ENCODE peak calls at places on chromosome 7, in seven cellular contexts. Q is fibroblast of lung, Z is heart right ventricle, D is left lung, H is brain microvascular endothelial cell, I is A549, X is Peyer's patch. K is an unnamed sample.

GRCh38 chr7:115183431-115184057 is 261.6 kb downstream of the MDFIC start:
- DNase-seq in Q (peak; percentile 74), Z (no peak), D (no peak), H (no peak), I (no peak), X (no peak), K (no peak)

GRCh38 chr7:31744294-31744874 is 57.4 kb downstream of the PPP1R17 start:
- DNase-seq in Q (peak; percentile 60), Z (peak; percentile 35), D (no peak), H (peak; percentile 76), I (peak; percentile 82), X (peak; percentile 23), K (peak; percentile 39)

GRCh38 chr7:116576350-116577319 is 51.8 kb downstream of the CAV1 start:
- DNase-seq in Q (peak; percentile 98), Z (no peak), D (no peak), H (peak; percentile 93), I (peak; percentile 67), X (no peak), K (no peak)

GRCh38 chr7:134315679-134316538 is 821 bp downstream of the SLC35B4 start:
- DNase-seq in Q (peak; percentile 46), Z (no peak), D (no peak), H (peak; percentile 25), I (peak; percentile 42), X (peak; percentile 22), K (peak; percentile 28)

GRCh38 chr7:30842542-30843451 is 68.9 kb upstream of the AQP1 start:
- DNase-seq in Q (no peak), Z (no peak), D (no peak), H (no peak), I (no peak), X (no peak), K (no peak)

GRCh38 chr7:665751-666453 is 60.6 kb upstream of the DNAAF5 start:
- DNase-seq in Q (no peak), Z (peak; percentile 47), D (no peak), H (no peak), I (no peak), X (no peak), K (no peak)

GRCh38 chr7:13181221-13181620 is 493.8 kb downstream of the ARL4A start:
- DNase-seq in Q (peak; percentile 32), Z (no peak), D (no peak), H (no peak), I (peak; percentile 2), X (no peak), K (no peak)

GRCh38 chr7:140084972-140085371 is 22.2 kb upstream of the PARP12 start:
- DNase-seq in Q (no peak), Z (no peak), D (no peak), H (no peak), I (no peak), X (peak; percentile 73), K (peak; percentile 66)

GRCh38 chr7:101100858-101101847 is 15.9 kb downstream of the TRIM56 start:
- DNase-seq in Q (no peak), Z (no peak), D (peak; percentile 24), H (no peak), I (no peak), X (no peak), K (no peak)

GRCh38 chr7:76512941-76513816 is 2.8 kb downstream of the UPK3B start:
- DNase-seq in Q (no peak), Z (no peak), D (peak; percentile 69), H (no peak), I (peak; percentile 69), X (no peak), K (no peak)

GRCh38 chr7:37100735-37101331 is 347.8 kb downstream of the ELMO1 start:
- DNase-seq in Q (no peak), Z (peak; percentile 12), D (no peak), H (no peak), I (no peak), X (no peak), K (no peak)

GRCh38 chr7:158536871-158537865 is 50.5 kb downstream of the PTPRN2 start:
- DNase-seq in Q (no peak), Z (no peak), D (no peak), H (no peak), I (no peak), X (no peak), K (no peak)

GRCh38 chr7:111931016-111931517 is 275.1 kb downstream of the DOCK4 start:
- DNase-seq in Q (peak; percentile 71), Z (no peak), D (no peak), H (no peak), I (no peak), X (no peak), K (no peak)

GRCh38 chr7:5396542-5396941 is 27.1 kb downstream of the TNRC18 start:
- DNase-seq in Q (no peak), Z (no peak), D (no peak), H (no peak), I (peak; percentile 88), X (peak; percentile 58), K (peak; percentile 83)
- TF ChIP-seq CTCF in Q (no peak), Z (peak; percentile 31), D (peak; percentile 8), H (peak; percentile 10), I (peak; percentile 60), X (no peak), K (peak; percentile 52)

DNA sequence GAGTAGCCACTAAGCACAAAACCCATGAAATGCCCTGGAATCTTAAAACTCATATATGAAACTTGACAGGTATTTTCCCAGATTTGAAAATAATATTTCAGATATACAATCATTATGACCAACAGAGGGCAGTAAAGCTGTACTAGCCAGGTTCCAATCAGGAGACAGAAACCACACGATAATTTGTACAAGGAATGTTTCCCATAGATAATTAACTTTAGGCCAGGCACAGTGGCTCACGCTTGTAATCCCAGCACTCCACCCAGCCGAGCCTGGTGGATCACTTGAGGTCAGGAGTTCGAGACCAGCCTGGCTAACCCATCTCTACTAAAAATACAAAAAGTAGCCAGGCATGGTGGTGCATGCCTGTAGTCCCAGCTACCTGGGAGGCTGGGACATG is 31.0 kb upstream of the NUB1 start:
- DNase-seq in Q (no peak), Z (no peak), D (no peak), H (no peak), I (peak; percentile 46), X (no peak), K (no peak)
- TF ChIP-seq CTCF in Q (peak; percentile 8), Z (peak; percentile 29), D (no peak), H (peak; percentile 51), I (peak; percentile 44), X (no peak), K (peak; percentile 35)

GRCh38 chr7:34389332-34390078 is 268.5 kb upstream of the NPSR1 start:
- DNase-seq in Q (no peak), Z (no peak), D (no peak), H (no peak), I (no peak), X (no peak), K (no peak)
- TF ChIP-seq CTCF in Q (no peak), Z (no peak), D (no peak), H (no peak), I (no peak), X (no peak), K (no peak)

GRCh38 chr7:74185636-74186035 is 11.5 kb downstream of the EIF4H start:
- DNase-seq in Q (no peak), Z (no peak), D (no peak), H (no peak), I (no peak), X (no peak), K (no peak)

GRCh38 chr7:74183142-74183541 is 9.0 kb downstream of the EIF4H start:
- DNase-seq in Q (no peak), Z (no peak), D (no peak), H (no peak), I (no peak), X (no peak), K (no peak)

GRCh38 chr7:74185016-74185415 is 10.9 kb downstream of the EIF4H start:
- DNase-seq in Q (no peak), Z (no peak), D (no peak), H (no peak), I (no peak), X (no peak), K (no peak)

GRCh38 chr7:74182453-74183090 is 8.4 kb downstream of the EIF4H start:
- DNase-seq in Q (no peak), Z (no peak), D (no peak), H (no peak), I (no peak), X (no peak), K (no peak)

DNA sequence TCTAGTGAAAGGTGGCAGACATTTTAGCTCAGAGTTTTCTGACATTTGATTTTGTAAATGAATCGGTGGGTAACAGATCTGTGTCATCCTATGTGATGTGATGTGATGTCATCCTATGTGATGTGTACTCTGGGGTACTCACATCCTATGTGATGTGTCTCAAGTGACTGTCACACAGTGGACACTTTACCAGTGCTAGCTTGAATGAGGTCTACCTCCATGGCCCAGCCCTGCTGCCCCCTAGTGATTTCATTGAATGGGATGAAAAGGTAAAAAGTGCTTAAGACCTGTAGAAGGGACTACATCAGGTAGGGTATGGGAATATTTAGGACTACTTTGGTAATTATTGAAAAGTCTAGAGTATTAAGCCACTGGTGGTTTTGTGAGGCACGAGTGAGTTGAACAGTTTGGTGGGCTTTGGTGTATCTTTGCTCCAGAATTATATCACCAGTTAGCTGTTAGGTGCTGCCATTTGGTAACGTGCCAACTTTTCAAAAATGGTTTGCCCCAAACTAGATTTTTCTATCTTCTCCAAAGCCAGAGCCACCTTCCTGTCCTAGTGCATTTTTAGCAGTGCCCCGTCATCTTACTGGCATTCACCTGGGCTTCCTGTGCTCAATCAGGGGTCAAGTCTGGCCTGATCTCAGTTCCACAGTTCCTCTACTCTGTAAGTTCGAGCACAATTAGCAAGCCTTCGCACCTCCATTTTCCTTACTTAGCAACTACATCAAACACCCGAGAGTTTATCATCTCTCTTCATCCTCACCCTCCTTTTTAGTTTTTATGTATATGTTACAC is 9.7 kb downstream of the EIF4H start:
- DNase-seq in Q (no peak), Z (no peak), D (no peak), H (no peak), I (peak; percentile 55), X (no peak), K (no peak)
- TF ChIP-seq CTCF in Q (no peak), Z (peak; percentile 20), D (no peak), H (peak; percentile 64), I (peak; percentile 52), X (no peak), K (peak; percentile 49)